ENCODE peak calls at places on chromosomes 7 and 10, in nine cellular contexts. W is adrenal gland, X is HL-60, O is thoracic aorta, R is OCI-LY7, P is left ventricle myocardium inferior, T is ovary, S is foreskin fibroblast, B is lung. N is an unnamed sample.

GRCh38 chr7:65798111-65799075 is 74.5 kb upstream of the VKORC1L1 start:
- DNase-seq in W (no peak), R (peak), T (no peak), B (no peak), P (no peak), O (no peak), S (peak), X (peak), N (peak)

GRCh38 chr7:43584200-43584586 is 1.3 kb downstream of the STK17A start:
- DNase-seq in S (peak), O (no peak), W (no peak), X (no peak), R (peak), T (no peak), B (peak), P (no peak), N (peak)

GRCh38 chr7:157875230-157876179 is 538.7 kb downstream of the DNAJB6 start:
- DNase-seq in S (no peak), B (no peak), R (peak), P (no peak), T (no peak), X (peak), O (no peak), W (no peak), N (no peak)

GRCh38 chr10:5125315-5126044 is 31.3 kb downstream of the AKR1C3 start:
- DNase-seq in B (no peak), P (no peak), S (no peak), R (no peak), O (no peak), W (no peak), T (no peak), X (no peak), N (no peak)

GRCh38 chr7:63071396-63071795 is 927.3 kb upstream of the ZNF722 start:
- DNase-seq in X (no peak), P (no peak), T (no peak), S (no peak), R (no peak), O (no peak), B (peak), W (no peak), N (no peak)

GRCh38 chr7:15323545-15323944 is 238.3 kb downstream of the AGMO start:
- DNase-seq in O (no peak), B (no peak), R (no peak), S (peak), X (no peak), T (no peak), W (no peak), P (no peak), N (no peak)

GRCh38 chr7:131251371-131251770 is 76.3 kb upstream of the MKLN1 start:
- DNase-seq in R (no peak), P (no peak), T (no peak), X (no peak), B (no peak), O (no peak), W (no peak), S (no peak), N (no peak)

GRCh38 chr10:80459047-80459865 is 5.1 kb downstream of the TSPAN14 start:
- DNase-seq in S (peak), O (no peak), T (peak), X (peak), P (peak), B (peak), R (peak), W (no peak), N (peak)

GRCh38 chr7:21942955-21943354 is 2.7 kb downstream of the CDCA7L start:
- DNase-seq in X (no peak), R (no peak), B (no peak), W (no peak), S (peak), P (no peak), T (no peak), O (no peak), N (no peak)

GRCh38 chr7:129522088-129522970 is 20.0 kb downstream of the SMKR1 start:
- DNase-seq in T (no peak), R (no peak), S (peak), P (no peak), B (no peak), W (no peak), X (no peak), O (no peak), N (no peak)

GRCh38 chr10:112461029-112461887 is 14.2 kb downstream of the VTI1A start:
- DNase-seq in W (no peak), P (no peak), O (no peak), R (no peak), T (no peak), B (no peak), X (no peak), S (peak), N (peak)

DNA sequence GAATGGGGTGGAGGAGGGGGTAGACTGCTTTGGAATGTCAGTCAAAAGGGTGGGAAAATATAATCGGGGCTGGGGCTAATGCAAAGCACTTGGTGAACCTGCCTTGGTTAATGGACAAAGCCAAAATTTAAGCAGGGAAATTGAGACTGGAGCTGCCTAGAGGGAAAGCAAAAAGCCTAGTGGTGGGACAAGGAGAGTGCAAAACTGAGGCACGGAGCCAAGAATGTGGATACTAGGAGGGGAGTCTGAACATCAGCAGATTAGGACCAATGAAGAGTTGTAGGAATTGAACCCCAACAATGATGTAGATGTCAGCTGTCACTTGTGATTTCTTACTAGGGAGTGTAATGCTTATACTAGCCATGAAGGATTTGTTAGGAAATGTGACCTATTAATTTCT is 195.9 kb downstream of the MDFIC start:
- DNase-seq in X (no peak), R (no peak), S (no peak), B (no peak), P (no peak), T (no peak), O (no peak), W (no peak), N (no peak)
- TF ChIP-seq CTCF in X (no peak), R (no peak), S (no peak), B (no peak), P (no peak), T (no peak), O (no peak), W (no peak), N (no peak)

GRCh38 chr10:31145986-31146385 is 114.3 kb upstream of the ZNF438 start:
- DNase-seq in P (no peak), O (no peak), S (no peak), T (no peak), B (no peak), R (no peak), W (no peak), X (no peak), N (no peak)

GRCh38 chr10:31148955-31149354 is 117.3 kb upstream of the ZNF438 start:
- DNase-seq in O (no peak), W (no peak), X (no peak), T (no peak), R (no peak), P (no peak), S (no peak), B (no peak), N (peak)

GRCh38 chr10:31149835-31150512 is 118.3 kb upstream of the ZNF438 start:
- DNase-seq in R (no peak), T (no peak), P (no peak), W (no peak), B (no peak), X (no peak), O (no peak), S (peak), N (no peak)

GRCh38 chr10:31146496-31147219 is 115.0 kb upstream of the ZNF438 start:
- DNase-seq in R (no peak), B (no peak), S (peak), W (no peak), X (no peak), P (peak), T (peak), O (no peak), N (peak)

GRCh38 chr10:31147220-31147608 is 115.5 kb upstream of the ZNF438 start:
- DNase-seq in R (no peak), P (no peak), O (no peak), S (peak), W (no peak), T (no peak), B (no peak), X (no peak), N (peak)
- H3K4me3 ChIP-seq in R (no peak), P (peak), O (no peak), S (no peak), W (no peak), T (no peak), B (no peak), X (no peak), N (no peak)

DNA sequence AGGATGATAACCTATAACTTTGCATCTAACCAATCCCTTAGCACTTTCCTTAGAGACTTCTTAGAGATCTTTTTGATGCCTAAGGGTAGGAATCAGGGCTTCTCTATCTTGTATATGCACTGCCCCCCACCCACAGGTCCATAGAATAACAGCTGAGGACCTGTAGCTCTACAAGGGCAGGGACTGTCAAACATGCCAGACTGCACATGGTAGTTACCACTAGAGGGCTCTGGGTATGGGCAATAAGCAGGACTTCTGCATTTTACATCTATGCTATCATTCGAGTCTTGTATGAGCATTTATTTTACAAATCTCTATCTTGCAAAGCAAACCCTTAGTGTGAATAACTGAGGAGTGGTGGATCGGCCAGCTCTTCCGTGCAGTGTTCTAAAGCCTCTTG is 219.1 kb downstream of the WDR11 start:
- DNase-seq in R (peak), P (no peak), W (no peak), T (no peak), X (peak), O (no peak), B (no peak), S (no peak), N (no peak)
- TF ChIP-seq CTCF in R (peak), P (peak), W (peak), T (no peak), X (peak), O (no peak), B (no peak), S (no peak), N (no peak)

GRCh38 chr10:49613160-49613881 is 516 bp upstream of the CHAT start:
- DNase-seq in T (peak), B (no peak), X (no peak), O (no peak), R (no peak), S (no peak), W (no peak), P (no peak), N (no peak)
- H3K4me3 ChIP-seq in T (no peak), B (no peak), X (no peak), O (no peak), R (no peak), S (no peak), W (no peak), P (no peak), N (no peak)

DNA sequence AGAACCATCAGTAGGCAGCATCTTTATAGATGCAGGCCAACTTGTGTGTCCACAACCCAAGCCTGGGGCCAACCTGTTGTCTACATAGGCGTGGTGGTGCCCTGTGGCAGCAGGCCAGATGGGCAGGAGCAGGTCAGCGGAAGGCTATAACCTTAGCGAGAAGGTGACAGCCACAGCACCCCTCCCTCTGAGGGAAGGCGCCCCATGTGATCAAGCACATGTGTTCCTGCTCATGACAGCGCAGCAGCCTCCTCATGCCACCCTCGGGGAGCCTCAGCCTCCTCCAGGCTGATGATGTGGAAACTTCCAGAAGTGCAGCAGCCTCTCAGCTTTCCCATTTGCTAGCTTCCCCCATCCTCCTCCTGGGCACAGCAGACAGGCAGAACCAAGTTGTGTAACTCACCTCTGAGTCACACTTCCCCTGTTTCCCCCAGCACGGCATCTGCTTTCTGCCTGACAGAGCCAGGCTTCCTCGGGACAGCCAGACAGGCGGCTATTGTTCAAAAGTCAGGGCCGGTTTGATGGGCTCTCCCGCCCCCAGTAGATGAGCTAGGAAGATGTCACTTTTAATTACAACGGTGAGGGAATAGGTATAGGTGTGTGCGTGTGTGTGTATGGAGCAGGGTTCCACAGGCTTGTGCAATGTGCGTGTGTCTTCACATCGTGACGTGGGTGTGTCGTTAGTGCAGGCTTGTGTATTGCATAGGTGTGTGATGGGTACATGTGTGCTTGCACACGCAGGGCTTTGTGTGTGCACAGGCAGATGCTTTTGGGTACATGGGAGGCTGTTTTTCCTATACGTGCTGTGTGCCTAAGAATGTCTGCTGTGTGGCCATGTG is 311.9 kb upstream of the ZMIZ1 start:
- DNase-seq in B (peak), X (peak), T (peak), P (peak), S (peak), W (peak), R (no peak), O (peak), N (peak)
- TF ChIP-seq CTCF in B (no peak), X (no peak), T (no peak), P (no peak), S (no peak), W (no peak), R (no peak), O (no peak), N (no peak)

DNA sequence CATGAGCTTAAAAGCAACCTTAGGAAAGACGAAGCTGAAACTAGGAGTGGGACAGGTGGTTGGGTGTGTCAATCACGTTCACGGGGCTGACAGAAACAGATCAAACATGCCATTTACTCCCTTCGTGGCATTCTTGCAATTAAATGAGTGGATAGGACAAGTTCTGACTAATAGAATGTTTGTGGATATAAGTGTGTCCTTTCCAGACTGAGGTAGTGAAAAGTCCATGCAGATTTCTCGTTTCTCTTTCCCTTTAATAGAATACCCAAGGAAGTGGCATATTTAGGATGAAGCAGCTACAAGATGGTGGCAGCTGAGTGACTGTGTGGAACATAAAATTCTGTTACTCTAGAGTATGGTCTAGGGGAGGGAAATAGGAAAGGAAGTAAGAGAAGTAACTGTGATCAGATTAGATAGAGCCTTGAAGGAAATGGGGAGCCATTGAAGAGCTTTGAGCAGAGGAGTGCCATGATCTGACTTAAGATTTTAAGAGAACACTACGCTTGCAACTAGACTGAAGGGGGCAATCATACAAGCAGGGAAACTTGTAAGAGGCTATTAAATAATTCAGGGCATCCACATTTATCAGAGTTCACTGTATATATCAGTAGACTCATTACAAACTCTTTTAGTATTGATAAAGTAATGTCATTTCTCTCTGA is 46.3 kb upstream of the HYAL4 start:
- DNase-seq in S (peak), O (no peak), R (no peak), P (no peak), W (no peak), B (peak), T (no peak), X (no peak), N (no peak)
- H3K4me3 ChIP-seq in S (no peak), O (no peak), R (no peak), P (no peak), W (no peak), B (no peak), T (no peak), X (no peak), N (no peak)

GRCh38 chr10:31832261-31832660 is 96.4 kb downstream of the ARHGAP12 start:
- DNase-seq in B (no peak), R (no peak), O (no peak), X (no peak), T (no peak), W (no peak), P (no peak), S (no peak), N (no peak)

GRCh38 chr10:31838709-31839108 is 89.9 kb downstream of the ARHGAP12 start:
- DNase-seq in W (no peak), O (no peak), T (no peak), X (no peak), R (no peak), S (no peak), B (no peak), P (no peak), N (no peak)

GRCh38 chr10:31833753-31834152 is 94.9 kb downstream of the ARHGAP12 start:
- DNase-seq in O (no peak), X (no peak), S (no peak), R (no peak), P (no peak), W (no peak), T (no peak), B (no peak), N (peak)

GRCh38 chr10:31838065-31838464 is 90.6 kb downstream of the ARHGAP12 start:
- DNase-seq in X (no peak), B (no peak), T (no peak), P (no peak), W (no peak), R (no peak), S (no peak), O (no peak), N (no peak)

DNA sequence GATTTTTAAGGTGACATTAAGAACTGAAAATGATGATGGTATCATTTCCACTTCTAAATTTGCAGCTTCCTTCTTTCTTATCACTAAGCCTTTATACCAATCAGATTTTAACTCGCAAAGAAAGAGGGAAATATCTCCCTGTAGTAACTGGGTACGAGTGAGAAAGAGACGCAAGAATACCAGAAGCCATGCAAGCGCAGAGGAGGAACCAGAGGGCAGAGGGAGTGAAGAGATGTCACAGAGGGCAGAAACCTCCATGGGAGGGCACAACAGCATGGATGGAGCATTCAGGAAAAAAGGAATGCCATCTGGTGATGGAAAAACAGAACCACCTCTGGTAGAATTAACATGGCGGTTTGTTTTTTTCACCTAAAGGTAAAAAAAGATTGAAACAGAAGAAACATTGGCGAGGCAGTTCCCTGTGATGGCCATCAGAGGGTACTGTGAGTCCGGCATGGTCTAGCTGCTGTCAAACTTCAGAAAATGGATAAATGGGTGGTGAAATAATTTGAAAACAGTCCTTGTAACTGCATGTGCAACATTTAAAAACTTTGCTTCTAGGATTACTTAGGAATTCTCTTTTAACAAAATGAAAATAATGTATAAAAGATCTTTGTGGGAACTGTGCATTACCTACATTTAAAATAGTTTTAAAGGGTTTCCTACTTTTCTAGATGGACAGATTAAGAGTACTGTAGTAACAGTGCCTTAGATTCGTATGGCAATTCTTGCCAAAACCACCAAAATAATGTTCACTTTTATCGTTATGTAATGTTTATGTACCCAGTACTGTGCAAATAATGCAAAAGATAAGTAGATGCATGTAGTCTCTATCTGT is 91.8 kb downstream of the ARHGAP12 start:
- DNase-seq in S (peak), R (peak), X (peak), B (no peak), P (no peak), W (no peak), T (no peak), O (no peak), N (peak)
- TF ChIP-seq CTCF in S (peak), R (peak), X (peak), B (peak), P (peak), W (peak), T (peak), O (peak), N (peak)

DNA sequence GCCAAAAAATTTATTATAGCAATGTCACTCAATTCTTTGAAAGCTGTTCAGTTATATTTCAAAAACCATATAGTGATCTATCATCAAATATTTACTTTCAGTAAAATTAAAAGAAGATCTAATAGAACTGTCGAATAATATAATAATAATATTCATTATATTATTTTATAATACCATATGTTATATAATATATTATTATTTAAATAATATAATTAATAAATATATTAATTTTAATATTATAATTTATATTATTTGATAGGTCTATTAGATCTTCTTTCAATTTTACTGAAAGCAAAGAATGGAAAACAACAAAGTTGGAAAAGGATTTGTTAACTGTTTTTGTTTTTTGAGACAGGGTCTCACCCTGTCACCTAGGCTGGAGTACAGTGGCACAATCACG is 22.5 kb upstream of the UCMA start:
- DNase-seq in S (no peak), X (no peak), W (no peak), O (no peak), R (no peak), P (no peak), T (no peak), B (no peak), N (no peak)
- H3K4me3 ChIP-seq in S (no peak), X (no peak), W (no peak), O (no peak), R (no peak), P (no peak), T (no peak), B (no peak), N (no peak)

GRCh38 chr10:127536972-127537760 is 11.9 kb upstream of the NPS start:
- DNase-seq in B (no peak), P (no peak), S (no peak), W (no peak), X (no peak), R (no peak), T (no peak), O (no peak), N (no peak)
- TF ChIP-seq CTCF in B (no peak), P (no peak), S (no peak), W (no peak), X (no peak), R (no peak), T (no peak), O (no peak), N (no peak)

GRCh38 chr7:85322252-85322651 is 135.4 kb upstream of the SEMA3D start:
- DNase-seq in T (no peak), O (no peak), W (no peak), X (no peak), S (no peak), P (no peak), R (no peak), B (no peak), N (no peak)
- H3K4me3 ChIP-seq in T (no peak), O (no peak), W (no peak), X (no peak), S (no peak), P (no peak), R (no peak), B (no peak), N (no peak)